ENCODE peak calls at places on chromosomes 7 and 10, in six cellular contexts. G is prostate gland; A is fibroblast of pulmonary artery; R is activated CD8-positive, alpha-beta T cell treated with anti-CD3 and anti-CD28 coated beads for 36 hours; L is fibroblast of lung; N is cardiac fibroblast. Q is an unnamed sample.

GRCh38 chr10:124123141-124123540 is 29.7 kb upstream of the CHST15 start:
- DNase-seq in A (no peak), G (no peak), R (no peak), L (peak; percentile 74), N (no peak), Q (no peak)

GRCh38 chr7:106285801-106286492 is 1.2 kb upstream of the NAMPT start:
- DNase-seq in R (peak; percentile 78), N (peak; percentile 87), A (peak; percentile 89), G (no peak), L (peak; percentile 46), Q (no peak)

GRCh38 chr7:142485617-142486226 is 227.9 kb upstream of the PRSS58 start:
- DNase-seq in L (no peak), N (no peak), G (no peak), R (peak; percentile 53), A (peak; percentile 13), Q (no peak)

GRCh38 chr10:127999291-127999690 is 92.4 kb downstream of the PTPRE start:
- DNase-seq in R (no peak), G (no peak), N (no peak), L (peak; percentile 20), A (no peak), Q (no peak)

GRCh38 chr7:18573410-18574234 is 78.1 kb downstream of the HDAC9 start:
- DNase-seq in A (no peak), L (no peak), R (no peak), G (no peak), N (no peak), Q (no peak)

GRCh38 chr7:44988718-44989117 is 9.9 kb upstream of the MYO1G start:
- DNase-seq in A (no peak), N (no peak), L (no peak), R (no peak), G (no peak), Q (no peak)

GRCh38 chr7:20133803-20134202 is 83.4 kb downstream of the MACC1 start:
- DNase-seq in A (no peak), G (no peak), R (no peak), L (no peak), N (no peak), Q (no peak)

GRCh38 chr10:118594392-118595063 is 920 bp downstream of the PRLHR start:
- DNase-seq in R (peak; percentile 49), N (peak; percentile 47), A (peak; percentile 57), G (no peak), L (peak; percentile 33), Q (no peak)

GRCh38 chr10:133456041-133456951 is 2.6 kb downstream of the SCART1 start:
- DNase-seq in A (no peak), N (no peak), G (no peak), L (no peak), R (no peak), Q (no peak)

DNA sequence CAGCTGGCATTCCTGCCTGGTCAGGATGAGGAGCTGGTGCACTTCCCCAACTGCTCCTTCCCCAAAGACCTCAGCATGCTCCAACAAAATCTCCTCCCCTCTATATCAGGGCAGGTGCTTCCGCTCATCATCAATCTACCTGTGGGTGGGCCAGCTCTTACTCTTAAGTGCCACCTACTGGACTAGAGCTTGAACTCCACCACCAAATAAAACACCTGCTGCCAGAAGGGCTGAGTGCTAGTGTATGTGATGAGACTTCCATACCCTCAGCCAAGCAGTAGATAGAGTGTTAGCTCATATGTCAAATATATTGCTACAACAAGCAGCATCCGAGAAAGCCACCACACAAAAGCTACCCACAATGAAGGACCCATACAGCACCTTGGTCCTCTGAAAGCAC is 264.3 kb downstream of the RNLS start:
- DNase-seq in N (no peak), A (peak; percentile 10), R (peak; percentile 7), L (no peak), G (no peak), Q (no peak)
- TF ChIP-seq CTCF in N (peak; percentile 47), A (peak; percentile 23), R (peak; percentile 49), L (peak; percentile 9), G (no peak), Q (no peak)

GRCh38 chr7:90413185-90413528 is 9.9 kb downstream of the CLDN12 start:
- DNase-seq in R (no peak), A (no peak), G (no peak), N (no peak), L (no peak), Q (no peak)
- TF ChIP-seq CTCF in R (no peak), A (no peak), G (no peak), N (no peak), L (no peak), Q (no peak)

GRCh38 chr7:128266891-128267839 is 26.1 kb downstream of the LEP start:
- DNase-seq in N (peak; percentile 84), G (peak; percentile 71), L (peak; percentile 70), A (peak; percentile 66), R (no peak), Q (no peak)
- TF ChIP-seq CTCF in N (no peak), G (no peak), L (no peak), A (no peak), R (no peak), Q (peak; percentile 22)

GRCh38 chr10:122648599-122649428 is 50.8 kb downstream of the C10orf120 start:
- DNase-seq in R (peak; percentile 61), N (peak; percentile 52), G (peak; percentile 54), L (peak; percentile 6), A (peak; percentile 50), Q (peak; percentile 2)
- TF ChIP-seq CTCF in R (peak; percentile 74), N (peak; percentile 73), G (no peak), L (peak; percentile 49), A (peak; percentile 69), Q (peak; percentile 71)

GRCh38 chr10:48742891-48743845 is 58.5 kb downstream of the WDFY4 start:
- DNase-seq in L (no peak), G (no peak), N (no peak), R (no peak), A (no peak), Q (no peak)

GRCh38 chr10:48748573-48748972 is 63.9 kb downstream of the WDFY4 start:
- DNase-seq in G (no peak), N (no peak), R (no peak), L (no peak), A (no peak), Q (no peak)

GRCh38 chr10:48744587-48744986 is 59.9 kb downstream of the WDFY4 start:
- DNase-seq in R (no peak), N (no peak), G (no peak), L (no peak), A (no peak), Q (no peak)

GRCh38 chr10:48749254-48749787 is 64.6 kb downstream of the WDFY4 start:
- DNase-seq in G (no peak), N (no peak), A (no peak), R (no peak), L (no peak), Q (no peak)

DNA sequence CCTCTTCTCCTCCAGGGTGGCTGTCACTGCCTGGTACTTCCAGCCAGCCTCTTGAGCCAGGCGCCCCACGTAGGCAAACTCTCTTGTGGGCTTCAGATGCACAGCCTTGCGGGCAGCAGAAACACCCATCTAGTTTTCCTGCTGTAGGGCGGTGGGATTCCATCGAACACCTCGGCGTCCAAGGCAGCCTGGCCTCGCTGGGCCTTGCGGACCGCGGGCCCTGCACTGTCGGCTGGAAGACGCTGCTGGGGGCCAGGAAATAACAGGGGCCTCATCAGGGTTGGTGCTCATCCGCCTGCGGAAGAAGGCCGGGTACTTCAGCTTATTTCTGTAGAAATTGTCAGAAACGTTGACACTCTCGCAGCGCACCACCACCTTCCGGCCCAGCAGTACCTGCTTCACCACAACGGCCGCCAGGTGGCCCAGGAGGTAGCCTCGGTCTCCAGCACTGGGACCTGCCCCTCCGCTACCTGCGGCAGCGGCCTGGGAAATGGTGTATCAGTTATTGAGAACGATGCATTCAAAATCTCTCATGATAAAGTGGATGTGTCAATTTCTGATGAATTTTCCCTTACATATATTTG is 61.1 kb downstream of the WDFY4 start:
- DNase-seq in L (no peak), G (no peak), A (no peak), R (no peak), N (no peak), Q (no peak)
- TF ChIP-seq CTCF in L (no peak), G (no peak), A (no peak), R (no peak), N (no peak), Q (no peak)

Q was measured in AG04450.